ENCODE peak calls at places on chromosomes 6 and 20, in ten cellular contexts. D is Caco-2, I is ovary, X is trophoblast cell, M is SK-N-SH, F is uterus, Y is endothelial cell of umbilical vein, R is aorta, E is neuronal stem cell, C is fibroblast of lung. J is an unnamed sample.
A peak's percentile ranks its signal among the peaks of the same experiment; 100 is the strongest.

GRCh38 chr6:145904391-145904790 is 59.8 kb downstream of the SHPRH start:
- DNase-seq in D (no peak), I (no peak), X (no peak), M (no peak), F (no peak), Y (no peak), R (no peak), E (no peak), C (no peak), J (no peak)

GRCh38 chr6:125099211-125100017 is 54.2 kb upstream of the TPD52L1 start:
- DNase-seq in D (peak; percentile 48), I (peak; percentile 70), X (peak; percentile 64), M (peak; percentile 61), F (peak; percentile 43), Y (peak; percentile 60), R (peak; percentile 90), E (peak; percentile 48), C (peak; percentile 71), J (peak; percentile 48)

GRCh38 chr6:116371384-116372209 is 850 bp downstream of the DSE start:
- DNase-seq in D (peak; percentile 56), I (peak; percentile 86), X (peak; percentile 94), M (peak; percentile 83), F (peak; percentile 81), Y (peak; percentile 83), R (peak; percentile 94), E (peak; percentile 71), C (peak; percentile 93), J (peak; percentile 88)

GRCh38 chr6:158475344-158476302 is 84.3 kb upstream of the TMEM181 start:
- DNase-seq in D (peak; percentile 81), I (no peak), X (no peak), M (no peak), F (peak; percentile 16), Y (peak; percentile 45), R (no peak), E (no peak), C (peak; percentile 79), J (no peak)

GRCh38 chr20:17614176-17614811 is 44.4 kb downstream of the DSTN start:
- DNase-seq in D (no peak), I (peak; percentile 87), X (peak; percentile 53), M (peak; percentile 14), F (peak; percentile 87), Y (no peak), R (peak; percentile 93), E (no peak), C (peak; percentile 33), J (peak; percentile 95)

GRCh38 chr6:143598466-143599080 is 79.2 kb upstream of the PHACTR2 start:
- DNase-seq in D (no peak), I (no peak), X (no peak), M (no peak), F (no peak), Y (no peak), R (no peak), E (no peak), C (no peak), J (peak; percentile 29)

GRCh38 chr6:25014806-25015560 is 79.2 kb upstream of the RIPOR2 start:
- DNase-seq in D (no peak), I (no peak), X (peak; percentile 66), M (peak; percentile 55), F (peak; percentile 56), Y (peak; percentile 71), R (no peak), E (no peak), C (peak; percentile 80), J (peak; percentile 70)

GRCh38 chr20:9301129-9302072 is 213.0 kb upstream of the LAMP5 start:
- DNase-seq in D (no peak), I (no peak), X (no peak), M (no peak), F (no peak), Y (peak; percentile 70), R (no peak), E (no peak), C (peak; percentile 77), J (no peak)

DNA sequence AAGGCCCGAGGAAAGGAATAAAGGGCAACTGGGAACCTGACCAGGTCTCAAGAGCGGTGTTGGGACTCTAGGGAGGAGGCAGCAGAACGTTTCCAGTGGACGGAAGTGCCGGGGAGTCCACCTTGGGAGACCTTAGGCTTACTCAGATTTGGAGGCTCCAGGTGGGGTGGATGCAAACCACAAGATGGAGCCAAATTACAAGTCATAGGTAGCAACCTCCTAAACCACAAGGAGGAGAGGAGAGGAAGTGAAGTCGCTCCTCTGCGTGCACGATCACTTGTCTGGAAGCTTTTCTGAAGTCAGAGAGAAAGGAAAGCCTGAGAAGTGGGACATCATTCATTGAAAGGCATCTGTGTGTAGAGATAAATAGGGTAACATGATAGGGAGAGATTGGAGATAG is 9.3 kb downstream of the HLA-DOA start:
- DNase-seq in D (peak; percentile 48), I (no peak), X (peak; percentile 12), M (no peak), F (no peak), Y (no peak), R (no peak), E (peak; percentile 48), C (no peak), J (no peak)
- H3K27me3 ChIP-seq in D (no peaks in the 10 kb centered on the region), I (no peaks in the 10 kb centered on the region), X (no peaks in the 10 kb centered on the region), M (peaks cover 35% of the 10 kb centered on the region), F (no peaks in the 10 kb centered on the region), Y (peaks cover 18% of the 10 kb centered on the region), R (peaks cover 2% of the 10 kb centered on the region), E (peaks cover 64% of the 10 kb centered on the region), C (peaks cover 29% of the 10 kb centered on the region), J (no peaks in the 10 kb centered on the region)

DNA sequence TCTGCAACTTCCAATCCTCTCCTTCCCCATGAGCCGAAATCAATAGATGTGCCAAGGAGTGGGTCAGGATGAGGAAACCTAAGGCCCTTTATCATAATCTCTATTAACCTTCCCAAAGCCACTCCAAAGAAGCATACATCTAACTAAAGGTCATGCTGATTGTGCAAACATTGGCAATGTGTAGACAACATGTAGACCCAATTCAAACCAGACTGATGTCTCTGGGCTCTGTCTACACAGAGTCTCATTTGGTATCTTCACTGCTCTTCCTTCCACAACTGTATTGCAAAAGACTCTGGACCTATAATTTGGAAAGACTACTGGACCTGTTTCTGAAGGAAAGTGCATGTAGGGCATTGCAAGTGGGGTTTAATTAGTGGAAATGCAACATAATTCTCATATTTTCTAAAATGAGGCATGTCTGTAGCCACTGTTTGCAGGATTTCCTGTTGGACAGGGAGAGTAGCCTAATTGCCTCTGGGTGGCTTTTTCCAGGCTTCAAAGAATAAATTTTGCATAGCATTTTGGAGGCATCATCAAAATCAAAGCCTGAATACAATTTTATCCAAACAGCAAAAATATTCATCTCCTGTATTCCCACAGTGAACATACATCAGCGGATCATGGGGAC is 35.0 kb upstream of the MLIP start:
- DNase-seq in D (no peak), I (no peak), X (peak; percentile 79), M (no peak), F (no peak), Y (no peak), R (no peak), E (no peak), C (no peak), J (no peak)
- H3K4me3 ChIP-seq in D (no peak overlapping the region), I (no peak overlapping the region), X (no peak overlapping the region), M (no peak overlapping the region), F (no peak overlapping the region), Y (no peak overlapping the region), R (no peak overlapping the region), E (no peak overlapping the region), C (no peak overlapping the region), J (no peak overlapping the region)

GRCh38 chr6:36200998-36201596 is 4.6 kb downstream of the BRPF3 start:
- DNase-seq in D (no peak), I (no peak), X (no peak), M (no peak), F (no peak), Y (no peak), R (no peak), E (no peak), C (no peak), J (no peak)
- H3K4me1 ChIP-seq in D (no peaks in the 10 kb centered on the region), I (peaks cover 16% of the 10 kb centered on the region), X (peaks cover 4% of the 10 kb centered on the region), M (peaks cover 12% of the 10 kb centered on the region), F (no peaks in the 10 kb centered on the region), Y (peaks cover 8% of the 10 kb centered on the region), R (no peaks in the 10 kb centered on the region), E (peaks cover 3% of the 10 kb centered on the region), C (peaks cover 4% of the 10 kb centered on the region), J (no peaks in the 10 kb centered on the region)

GRCh38 chr6:165917576-165917975 is 250.1 kb downstream of the TBXT start:
- DNase-seq in D (no peak), I (no peak), X (no peak), M (no peak), F (no peak), Y (no peak), R (no peak), E (no peak), C (no peak), J (no peak)

GRCh38 chr6:165915022-165915770 is 252.2 kb upstream of the PDE10A start:
- DNase-seq in D (no peak), I (no peak), X (no peak), M (no peak), F (no peak), Y (no peak), R (no peak), E (no peak), C (no peak), J (no peak)

GRCh38 chr6:165910184-165910583 is 247.1 kb upstream of the PDE10A start:
- DNase-seq in D (no peak), I (no peak), X (peak; percentile 35), M (no peak), F (no peak), Y (no peak), R (no peak), E (no peak), C (no peak), J (no peak)

DNA sequence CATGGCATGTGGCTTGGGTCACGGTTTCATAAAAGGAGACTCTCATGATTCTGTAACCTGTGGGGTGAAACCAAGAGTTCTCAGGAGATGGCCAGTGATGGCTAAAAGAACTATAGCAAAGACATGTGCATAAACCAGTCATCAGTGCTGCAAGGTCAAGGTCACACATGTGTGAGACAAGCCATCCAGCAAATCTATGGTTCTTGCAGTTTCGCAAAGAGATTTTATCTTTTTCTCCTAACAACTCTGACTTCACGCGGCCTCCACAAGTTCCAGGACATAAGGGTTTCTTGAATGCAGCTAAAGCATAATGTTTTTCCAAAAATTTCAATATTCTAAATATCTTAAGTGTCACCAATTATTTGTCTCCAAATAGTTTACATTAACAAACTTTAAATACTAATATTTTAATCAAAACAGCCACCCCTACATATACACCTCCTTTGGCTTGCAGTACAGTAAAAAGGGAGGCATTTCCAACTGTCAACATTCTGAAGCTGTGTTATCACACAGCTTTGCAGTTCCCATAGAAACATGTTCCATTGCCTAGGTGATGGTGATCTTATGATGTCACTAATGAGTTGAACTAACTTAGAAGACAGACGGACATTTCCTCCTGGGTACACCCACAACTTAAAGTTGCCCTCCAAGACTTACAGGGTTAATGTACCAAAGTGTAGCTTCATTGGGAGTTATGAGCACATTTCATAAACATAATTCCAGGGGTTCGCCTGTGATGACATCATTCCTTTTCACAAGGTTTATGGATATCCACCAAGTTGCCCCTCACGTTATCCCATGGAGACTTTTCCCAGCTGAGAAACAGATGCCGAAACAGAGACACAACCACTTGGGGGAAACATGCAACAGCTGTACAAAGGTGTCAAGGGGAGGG is 250.9 kb upstream of the PDE10A start:
- DNase-seq in D (no peak), I (no peak), X (peak; percentile 60), M (no peak), F (no peak), Y (no peak), R (no peak), E (no peak), C (no peak), J (no peak)
- H3K27me3 ChIP-seq in D (no peaks in the 10 kb centered on the region), I (no peaks in the 10 kb centered on the region), X (no peaks in the 10 kb centered on the region), M (no peaks in the 10 kb centered on the region), F (no peaks in the 10 kb centered on the region), Y (no peaks in the 10 kb centered on the region), R (no peaks in the 10 kb centered on the region), E (peaks cover 11% of the 10 kb centered on the region), C (no peaks in the 10 kb centered on the region), J (no peaks in the 10 kb centered on the region)

J was measured in tibial artery.